ENCODE peak calls at places on chromosomes 2 and 18, in nine cellular contexts. U, Q, G, O, K, W, C, T and P are unnamed samples.
A peak's percentile ranks its signal among the peaks of the same experiment; 100 is the strongest.

GRCh38 chr18:14944838-14945237 is 196.9 kb downstream of the ANKRD30B start:
- DNase-seq in C (no peak), G (no peak), K (no peak), Q (no peak), T (no peak), U (no peak), O (no peak), W (no peak), P (no peak)

GRCh38 chr2:45194611-45195010 is 185.4 kb upstream of the SIX2 start:
- DNase-seq in U (no peak), G (no peak), O (no peak), T (no peak), Q (no peak), C (no peak), K (no peak), W (no peak), P (no peak)

GRCh38 chr2:191166111-191166755 is 15.4 kb upstream of the STAT4 start:
- DNase-seq in U (no peak), T (peak; percentile 63), W (no peak), K (no peak), C (peak; percentile 81), Q (peak; percentile 63), G (no peak), O (no peak), P (no peak)

GRCh38 chr2:177332041-177332991 is 60.3 kb upstream of the AGPS start:
- DNase-seq in C (peak; percentile 60), U (peak; percentile 6), T (peak; percentile 69), K (no peak), O (peak; percentile 74), Q (peak; percentile 71), W (peak; percentile 58), G (peak; percentile 64), P (no peak)

GRCh38 chr2:44295636-44296359 is 20.5 kb downstream of the SLC3A1 start:
- DNase-seq in T (peak; percentile 28), O (peak; percentile 25), K (no peak), U (peak; percentile 53), Q (no peak), C (no peak), G (no peak), W (no peak), P (no peak)

GRCh38 chr2:143594745-143595144 is 465.5 kb downstream of the ARHGAP15 start:
- DNase-seq in Q (no peak), U (no peak), K (no peak), G (no peak), T (no peak), O (no peak), C (no peak), W (no peak), P (no peak)

GRCh38 chr2:101295895-101296294 is 12.6 kb downstream of the RNF149 start:
- DNase-seq in C (no peak), G (no peak), W (no peak), Q (peak; percentile 78), U (no peak), T (no peak), K (no peak), O (no peak), P (no peak)

GRCh38 chr2:174117951-174118930 is 130.1 kb downstream of the OLA1 start:
- DNase-seq in K (no peak), W (no peak), T (no peak), Q (peak; percentile 86), O (no peak), G (no peak), C (peak; percentile 70), U (no peak), P (no peak)

GRCh38 chr2:159137511-159138101 is 148.9 kb downstream of the WDSUB1 start:
- DNase-seq in G (no peak), U (no peak), T (no peak), C (no peak), Q (no peak), W (peak; percentile 44), O (no peak), K (no peak), P (no peak)

GRCh38 chr2:114550895-114551793 is 108.7 kb downstream of the DPP10 start:
- DNase-seq in Q (peak; percentile 40), K (no peak), G (peak; percentile 78), U (peak; percentile 48), C (peak; percentile 35), T (peak; percentile 77), O (peak; percentile 46), W (peak; percentile 48), P (peak; percentile 86)

GRCh38 chr2:135694711-135695110 is 46.9 kb upstream of the UBXN4 start:
- DNase-seq in C (peak; percentile 1), T (no peak), U (no peak), G (no peak), W (no peak), Q (no peak), K (no peak), O (no peak), P (no peak)

GRCh38 chr2:165044505-165045303 is 89.4 kb upstream of the SLC38A11 start:
- DNase-seq in K (no peak), W (no peak), O (peak; percentile 62), G (no peak), T (peak; percentile 55), Q (no peak), C (peak; percentile 29), U (peak; percentile 6), P (no peak)

GRCh38 chr2:74921236-74921736 is 37.2 kb upstream of the POLE4 start:
- DNase-seq in T (no peak), G (no peak), C (no peak), O (no peak), U (peak; percentile 43), W (no peak), Q (no peak), K (no peak), P (no peak)

GRCh38 chr18:55401638-55402191 is 186.3 kb downstream of the TCF4 start:
- DNase-seq in O (no peak), G (no peak), T (peak; percentile 68), U (no peak), K (no peak), Q (peak; percentile 73), W (peak; percentile 48), C (no peak), P (no peak)

GRCh38 chr2:215377283-215377682 is 58.6 kb downstream of the FN1 start:
- DNase-seq in Q (peak; percentile 73), U (no peak), T (no peak), O (no peak), C (no peak), K (no peak), G (no peak), W (no peak), P (no peak)

GRCh38 chr18:13513015-13513414 is 213.3 kb downstream of the FAM210A start:
- DNase-seq in W (peak; percentile 25), Q (no peak), G (no peak), T (peak; percentile 21), O (no peak), U (no peak), C (no peak), K (no peak), P (no peak)

GRCh38 chr2:134173338-134174016 is 80.4 kb upstream of the MGAT5 start:
- DNase-seq in O (no peak), C (no peak), U (no peak), W (peak; percentile 67), K (no peak), Q (no peak), T (no peak), G (peak; percentile 75), P (no peak)

GRCh38 chr2:108293850-108294249 is 5.2 kb downstream of the SULT1C2 start:
- DNase-seq in O (no peak), U (no peak), W (no peak), C (no peak), G (no peak), Q (no peak), T (no peak), K (no peak), P (no peak)

GRCh38 chr2:108287169-108287568 is 1.5 kb upstream of the SULT1C2 start:
- DNase-seq in G (no peak), U (no peak), Q (no peak), C (no peak), T (no peak), K (no peak), W (no peak), O (no peak), P (no peak)

DNA sequence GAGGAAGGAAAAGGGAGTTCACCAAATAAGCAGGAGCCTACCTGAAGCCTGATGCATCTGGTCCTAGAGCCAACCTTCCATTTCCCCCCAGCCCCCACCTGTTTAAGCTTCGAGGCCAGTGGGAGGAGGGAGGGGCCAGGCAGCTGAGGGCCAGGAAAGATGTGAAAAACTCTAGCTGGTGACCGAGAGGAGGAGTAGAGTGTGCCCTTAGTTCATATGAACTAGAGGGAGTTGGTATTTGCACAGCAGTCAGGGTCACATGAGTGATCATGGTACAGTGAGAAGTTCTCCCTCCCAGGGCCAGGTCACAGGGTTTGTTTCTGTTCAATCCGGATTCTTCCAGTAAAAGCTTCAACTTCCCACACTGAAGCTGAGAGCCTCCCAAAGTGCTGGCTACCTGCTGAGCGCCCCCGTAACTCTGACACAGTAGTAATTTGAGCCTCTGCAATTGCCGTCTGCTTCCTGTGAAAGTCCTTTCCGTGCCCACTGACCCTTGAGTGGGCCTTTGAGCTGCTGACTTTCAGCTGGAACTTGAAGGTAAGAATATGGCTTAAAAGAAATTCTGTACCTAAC is at the start of gene SULT1C2:
- DNase-seq in K (no peak), C (no peak), O (no peak), G (peak; percentile 62), U (peak; percentile 38), T (peak; percentile 71), W (no peak), Q (peak; percentile 67), P (no peak)
- H3K4me3 ChIP-seq in K (no peak within 1 kb of the TSS), C (no peak within 1 kb of the TSS), O (no peak within 1 kb of the TSS), G (no peak within 1 kb of the TSS), U (peak within 1 kb of the TSS; percentile 14), T (peak within 1 kb of the TSS; percentile 21), W (no peak within 1 kb of the TSS), Q (no peak within 1 kb of the TSS), P (no peak within 1 kb of the TSS)

DNA sequence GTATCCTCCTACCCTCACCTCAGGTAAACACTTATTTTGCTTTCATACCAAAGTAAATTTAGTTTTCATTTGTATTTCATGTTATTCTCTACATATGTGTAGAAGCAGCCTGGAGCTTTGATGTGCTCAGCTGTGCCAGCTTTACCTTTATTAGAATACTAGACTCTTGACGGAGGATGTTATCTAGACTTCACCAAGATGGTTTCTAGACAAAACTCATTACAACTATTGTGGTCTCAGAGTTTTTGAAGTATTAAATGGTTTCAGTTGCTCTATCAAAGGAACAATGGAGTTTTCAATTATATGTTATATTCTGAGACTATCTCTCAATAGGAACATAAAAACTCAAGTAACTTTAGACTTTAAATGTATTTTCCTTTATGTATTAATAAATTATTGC is 5.0 kb upstream of the IL18RAP start:
- DNase-seq in W (no peak), Q (no peak), G (no peak), O (no peak), C (no peak), U (no peak), T (no peak), K (no peak), P (no peak)
- H3K4me3 ChIP-seq in W (no peak overlapping the region), Q (no peak overlapping the region), G (no peak overlapping the region), O (no peak overlapping the region), C (no peak overlapping the region), U (no peak overlapping the region), T (no peak overlapping the region), K (no peak overlapping the region), P (no peak overlapping the region)

GRCh38 chr18:37484893-37485834 is 80.4 kb downstream of the CELF4 start:
- DNase-seq in O (no peak), C (peak; percentile 29), K (no peak), T (peak; percentile 78), G (no peak), Q (no peak), U (peak; percentile 92), W (no peak), P (peak; percentile 14)
- H3K4me3 ChIP-seq in O (no peak overlapping the region), C (no peak overlapping the region), K (no peak overlapping the region), T (peak overlapping the region; percentile 43), G (no peak overlapping the region), Q (no peak overlapping the region), U (peak overlapping the region; percentile 53), W (no peak overlapping the region), P (no peak overlapping the region)

GRCh38 chr2:26503238-26503880 is 25.4 kb upstream of the OTOF start:
- DNase-seq in W (peak; percentile 58), O (peak; percentile 45), C (peak; percentile 44), K (peak; percentile 12), G (peak; percentile 88), U (peak; percentile 99), Q (peak; percentile 23), T (peak; percentile 93), P (peak; percentile 85)
- H3K4me3 ChIP-seq in W (peak overlapping the region; percentile 8), O (peak overlapping the region; percentile 53), C (no peak overlapping the region), K (peak overlapping the region; percentile 70), G (peak overlapping the region; percentile 36), U (peak overlapping the region; percentile 44), Q (peak overlapping the region; percentile 35), T (peak overlapping the region; percentile 57), P (no peak overlapping the region)